ENCODE peak calls at places on chromosome 21, in six cellular contexts. R is fibroblast of pulmonary artery; B is CD4-positive, alpha-beta T cell; C is left ventricle myocardium inferior; W is foreskin fibroblast; J is nephron progenitor cell. E is an unnamed sample.

GRCh38 chr21:18545908-18546307 is 142.3 kb upstream of the TMPRSS15 start:
- DNase-seq in R (peak), B (no peak), C (no peak), W (no peak), J (no peak), E (no peak)

GRCh38 chr21:31724552-31724951 is 7.4 kb downstream of the SCAF4 start:
- DNase-seq in R (no peak), B (no peak), C (no peak), W (no peak), J (no peak), E (no peak)

GRCh38 chr21:39951183-39952101 is 84.2 kb downstream of the PCP4 start:
- DNase-seq in R (no peak), B (no peak), C (no peak), W (no peak), J (no peak), E (no peak)

GRCh38 chr21:14088391-14088790 is 122.4 kb downstream of the LIPI start:
- DNase-seq in R (no peak), B (no peak), C (no peak), W (no peak), J (no peak), E (no peak)

GRCh38 chr21:14957836-14958235 is 107.0 kb downstream of the NRIP1 start:
- DNase-seq in R (no peak), B (no peak), C (no peak), W (peak), J (no peak), E (no peak)

GRCh38 chr21:46035809-46036695 is 54.5 kb downstream of the COL6A1 start:
- DNase-seq in R (peak), B (no peak), C (peak), W (peak), J (no peak), E (no peak)

GRCh38 chr21:33300701-33301631 is 23.8 kb upstream of the IFNAR1 start:
- DNase-seq in R (peak), B (no peak), C (no peak), W (peak), J (no peak), E (no peak)

GRCh38 chr21:46120301-46121285 is 22.7 kb downstream of the COL6A2 start:
- DNase-seq in R (no peak), B (peak), C (peak), W (no peak), J (no peak), E (no peak)

GRCh38 chr21:37849703-37850102 is 66.6 kb downstream of the KCNJ6 start:
- DNase-seq in R (peak), B (no peak), C (no peak), W (peak), J (no peak), E (no peak)

GRCh38 chr21:34545079-34545884 is 33.3 kb upstream of the KCNE1 start:
- DNase-seq in R (peak), B (no peak), C (no peak), W (peak), J (no peak), E (peak)

GRCh38 chr21:33543505-33544129 is 779 bp downstream of the SON start:
- DNase-seq in R (no peak), B (no peak), C (peak), W (peak), J (peak), E (peak)

GRCh38 chr21:39630191-39630591 is 17.5 kb downstream of the B3GALT5 start:
- DNase-seq in R (no peak), B (no peak), C (no peak), W (peak), J (no peak), E (no peak)

GRCh38 chr21:33064623-33064996 is 5.3 kb upstream of the OLIG1 start:
- DNase-seq in R (no peak), B (no peak), C (no peak), W (no peak), J (no peak), E (no peak)

GRCh38 chr21:40043423-40043822 is 176.2 kb downstream of the PCP4 start:
- DNase-seq in R (no peak), B (no peak), C (no peak), W (no peak), J (no peak), E (no peak)

GRCh38 chr21:31326478-31327247 is 17.4 kb downstream of the TIAM1 start:
- DNase-seq in R (peak), B (no peak), C (no peak), W (peak), J (no peak), E (peak)

GRCh38 chr21:17512245-17513213 is at the start of gene CXADR:
- DNase-seq in R (peak), B (peak), C (peak), W (peak), J (peak), E (peak)

GRCh38 chr21:46431884-46432488 is 26.7 kb upstream of the DIP2A start:
- DNase-seq in R (no peak), B (no peak), C (no peak), W (no peak), J (no peak), E (no peak)

GRCh38 chr21:37748351-37748750 is 167.9 kb downstream of the KCNJ6 start:
- DNase-seq in R (no peak), B (no peak), C (no peak), W (no peak), J (no peak), E (no peak)

GRCh38 chr21:39314155-39315027 is 959 bp upstream of the BRWD1 start:
- DNase-seq in R (peak), B (no peak), C (peak), W (peak), J (peak), E (peak)

GRCh38 chr21:39556176-39556575 is 56.6 kb upstream of the B3GALT5 start:
- DNase-seq in R (no peak), B (no peak), C (no peak), W (no peak), J (peak), E (no peak)

GRCh38 chr21:36709868-36710728 is 11.2 kb downstream of the SIM2 start:
- DNase-seq in R (no peak), B (peak), C (no peak), W (no peak), J (no peak), E (no peak)

GRCh38 chr21:14080764-14081096 is 130.0 kb downstream of the LIPI start:
- DNase-seq in R (no peak), B (no peak), C (no peak), W (no peak), J (no peak), E (no peak)

GRCh38 chr21:39958731-39959130 is 91.5 kb downstream of the PCP4 start:
- DNase-seq in R (no peak), B (no peak), C (no peak), W (no peak), J (no peak), E (no peak)

GRCh38 chr21:39667353-39667891 is 54.7 kb downstream of the B3GALT5 start:
- DNase-seq in R (no peak), B (no peak), C (no peak), W (no peak), J (no peak), E (no peak)

GRCh38 chr21:22791986-22792560 is 1793.9 kb downstream of the NCAM2 start:
- DNase-seq in R (peak), B (no peak), C (no peak), W (peak), J (peak), E (peak)

GRCh38 chr21:26554365-26554764 is 18.7 kb downstream of the CYYR1 start:
- DNase-seq in R (no peak), B (no peak), C (no peak), W (no peak), J (no peak), E (no peak)

GRCh38 chr21:31921079-31921478 is 48.3 kb downstream of the HUNK start:
- DNase-seq in R (no peak), B (no peak), C (no peak), W (peak), J (no peak), E (no peak)

GRCh38 chr21:46429754-46430681 is 28.7 kb upstream of the DIP2A start:
- DNase-seq in R (no peak), B (no peak), C (no peak), W (no peak), J (no peak), E (no peak)

GRCh38 chr21:28459193-28459592 is 533.5 kb downstream of the LTN1 start:
- DNase-seq in R (no peak), B (no peak), C (no peak), W (no peak), J (no peak), E (no peak)
- TF ChIP-seq CTCF in R (no peak), B (no peak), C (no peak), W (no peak), J (no peak), E (no peak)

GRCh38 chr21:35651166-35651565 is 409.2 kb downstream of the SETD4 start:
- DNase-seq in R (no peak), B (no peak), C (no peak), W (no peak), J (no peak), E (no peak)

GRCh38 chr21:35652196-35652595 is 408.1 kb downstream of the SETD4 start:
- DNase-seq in R (no peak), B (no peak), C (no peak), W (no peak), J (no peak), E (no peak)

GRCh38 chr21:35649186-35649585 is 411.1 kb downstream of the SETD4 start:
- DNase-seq in R (peak), B (no peak), C (no peak), W (peak), J (no peak), E (no peak)

GRCh38 chr21:35648512-35648911 is 411.8 kb downstream of the SETD4 start:
- DNase-seq in R (no peak), B (no peak), C (no peak), W (no peak), J (no peak), E (no peak)

DNA sequence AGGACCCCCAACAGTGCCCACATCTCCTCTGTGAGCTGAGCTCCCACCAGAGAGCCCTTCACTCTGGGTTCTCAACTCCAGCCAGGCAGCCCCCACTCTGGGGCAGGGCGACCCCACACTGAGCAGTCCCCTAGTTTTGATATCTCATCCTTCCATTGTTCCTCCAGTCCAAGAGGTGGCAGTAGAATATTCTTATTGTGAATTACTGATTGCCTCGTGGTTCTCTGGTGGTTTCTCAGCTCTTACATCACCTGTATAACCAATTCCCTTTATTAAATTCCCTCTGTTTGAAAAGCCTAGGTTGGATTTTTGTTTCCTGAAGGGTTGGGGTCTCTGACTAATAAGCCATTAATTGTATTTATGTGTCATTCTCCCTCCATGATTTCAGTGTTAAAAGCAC is 407.5 kb downstream of the SETD4 start:
- DNase-seq in R (no peak), B (no peak), C (no peak), W (no peak), J (no peak), E (no peak)
- TF ChIP-seq CTCF in R (no peak), B (no peak), C (no peak), W (no peak), J (no peak), E (peak)

DNA sequence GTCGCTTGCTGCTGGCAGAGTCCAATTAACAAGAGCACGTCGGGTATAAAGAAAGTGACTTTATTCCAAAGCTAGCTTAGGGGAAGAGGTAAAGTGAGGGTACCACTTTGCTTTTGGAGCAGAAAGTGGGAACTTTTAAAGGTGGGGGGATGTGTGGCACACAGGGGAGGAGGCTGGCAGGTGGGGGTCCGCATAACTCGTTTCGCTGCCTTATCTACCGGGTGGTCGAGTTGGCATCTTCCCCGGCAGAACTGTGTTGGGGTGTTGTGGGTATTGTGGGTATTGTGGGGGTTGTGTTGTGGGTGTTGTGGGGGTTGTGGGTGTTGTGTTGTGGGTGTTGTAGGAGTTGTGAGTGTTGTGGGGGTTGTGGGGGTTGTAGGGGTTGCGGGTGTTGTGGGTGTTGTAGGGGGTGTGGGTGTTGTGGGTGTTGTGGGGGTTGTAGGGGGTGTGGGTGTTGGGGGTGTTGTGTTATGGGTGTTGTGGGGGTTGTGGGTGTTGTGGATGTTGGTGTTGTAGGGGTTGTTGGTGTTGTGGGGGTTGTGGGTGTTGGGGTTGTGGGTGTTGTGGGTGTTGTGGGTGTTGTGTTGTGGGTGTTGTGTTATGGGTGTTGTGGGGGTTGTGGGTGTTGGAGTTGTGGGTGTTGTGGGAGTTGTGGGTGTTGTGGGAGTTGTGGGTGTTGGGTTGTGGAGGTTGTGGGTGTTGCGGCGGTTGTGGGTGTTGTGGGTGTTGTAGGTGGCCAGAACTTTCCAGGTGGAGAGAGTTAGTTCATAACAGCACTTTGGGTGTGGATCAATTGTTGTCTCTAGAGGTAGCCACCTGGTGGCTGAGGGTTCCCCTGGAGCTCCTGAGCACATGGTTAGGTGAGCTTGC is 52.7 kb downstream of the AGPAT3 start:
- DNase-seq in R (no peak), B (no peak), C (no peak), W (no peak), J (no peak), E (no peak)
- TF ChIP-seq CTCF in R (no peak), B (no peak), C (no peak), W (no peak), J (no peak), E (peak)

GRCh38 chr21:24204641-24205040 is 1402.6 kb downstream of the MRPL39 start:
- DNase-seq in R (no peak), B (no peak), C (no peak), W (no peak), J (no peak), E (no peak)
- TF ChIP-seq CTCF in R (no peak), B (no peak), C (no peak), W (no peak), J (no peak), E (no peak)

GRCh38 chr21:16082038-16082816 is 352.4 kb downstream of the USP25 start:
- DNase-seq in R (peak), B (no peak), C (no peak), W (peak), J (no peak), E (no peak)
- TF ChIP-seq CTCF in R (peak), B (peak), C (peak), W (peak), J (peak), E (peak)

GRCh38 chr21:41407541-41408460 is 18.2 kb upstream of the MX1 start:
- DNase-seq in R (no peak), B (peak), C (no peak), W (no peak), J (no peak), E (no peak)

GRCh38 chr21:41410767-41411448 is 15.1 kb upstream of the MX1 start:
- DNase-seq in R (no peak), B (peak), C (no peak), W (no peak), J (no peak), E (no peak)

GRCh38 chr21:41406340-41406739 is 19.7 kb upstream of the MX1 start:
- DNase-seq in R (no peak), B (no peak), C (no peak), W (no peak), J (no peak), E (no peak)

GRCh38 chr21:41410361-41410760 is 15.7 kb upstream of the MX1 start:
- DNase-seq in R (no peak), B (no peak), C (no peak), W (no peak), J (no peak), E (no peak)

GRCh38 chr21:41411449-41412089 is 14.5 kb upstream of the MX1 start:
- DNase-seq in R (no peak), B (peak), C (no peak), W (no peak), J (no peak), E (no peak)
- TF ChIP-seq CTCF in R (peak), B (no peak), C (peak), W (no peak), J (no peak), E (peak)

GRCh38 chr21:44929242-44929798 is 8.6 kb upstream of the ITGB2 start:
- DNase-seq in R (peak), B (no peak), C (no peak), W (no peak), J (no peak), E (no peak)

GRCh38 chr21:44927587-44928461 is 7.1 kb upstream of the ITGB2 start:
- DNase-seq in R (peak), B (peak), C (peak), W (peak), J (no peak), E (peak)

GRCh38 chr21:44925027-44925755 is 4.5 kb upstream of the ITGB2 start:
- DNase-seq in R (peak), B (no peak), C (no peak), W (peak), J (no peak), E (no peak)

GRCh38 chr21:44926364-44927101 is 5.8 kb upstream of the ITGB2 start:
- DNase-seq in R (no peak), B (peak), C (peak), W (peak), J (no peak), E (peak)

DNA sequence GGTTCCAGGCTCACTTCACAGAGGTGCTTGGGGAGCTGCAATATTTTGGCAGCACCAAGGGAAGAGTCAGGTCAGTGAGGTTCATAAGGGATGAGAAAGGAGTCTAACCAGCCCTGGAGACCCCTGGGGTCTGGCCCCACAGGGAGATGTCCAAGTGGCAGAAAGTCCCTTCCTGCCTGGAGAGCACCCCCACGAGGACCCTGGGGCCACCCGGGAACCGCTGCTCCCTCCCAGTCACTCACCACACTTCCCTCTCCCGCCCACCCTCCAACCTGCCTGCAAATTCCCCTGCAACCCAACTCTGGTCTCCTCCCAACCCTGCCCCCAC is 6.5 kb upstream of the ITGB2 start:
- DNase-seq in R (no peak), B (no peak), C (no peak), W (no peak), J (no peak), E (no peak)
- TF ChIP-seq CTCF in R (no peak), B (no peak), C (no peak), W (no peak), J (no peak), E (no peak)

GRCh38 chr21:42755766-42756579 is 102.6 kb downstream of the PDE9A start:
- DNase-seq in R (no peak), B (no peak), C (no peak), W (no peak), J (no peak), E (no peak)
- TF ChIP-seq CTCF in R (no peak), B (no peak), C (no peak), W (no peak), J (no peak), E (no peak)

E was measured in GM13977.